ENCODE peak calls at places on chromosomes 5 and 9, in ten cellular contexts. B is brain microvascular endothelial cell; Z is AG04449; C is naive thymus-derived CD8-positive, alpha-beta T cell; Q is ELR; G is HTR-8/SVneo; I is HFFc6; U is Ammon's horn; V is mammary epithelial cell; W is pons. R is an unnamed sample.

GRCh38 chr5:6700686-6701355 is 12.4 kb upstream of the TENT4A start:
- DNase-seq in B (no peak), Z (no peak), C (no peak), Q (no peak), G (no peak), I (no peak), U (no peak), V (no peak), W (no peak), R (no peak)

GRCh38 chr9:136303066-136303824 is 649 bp downstream of the CCDC187 start:
- DNase-seq in B (no peak), Z (no peak), C (no peak), Q (no peak), G (no peak), I (no peak), U (no peak), V (no peak), W (no peak), R (no peak)

GRCh38 chr5:38827525-38827924 is 18.3 kb upstream of the OSMR start:
- DNase-seq in B (no peak), Z (no peak), C (no peak), Q (peak), G (no peak), I (peak), U (no peak), V (no peak), W (no peak), R (no peak)

GRCh38 chr5:56302027-56302426 is 68.9 kb upstream of the ANKRD55 start:
- DNase-seq in B (no peak), Z (no peak), C (no peak), Q (peak), G (no peak), I (peak), U (no peak), V (no peak), W (no peak), R (peak)

GRCh38 chr9:130024597-130024994 is 18.4 kb downstream of the FNBP1 start:
- DNase-seq in B (no peak), Z (no peak), C (no peak), Q (peak), G (no peak), I (no peak), U (no peak), V (peak), W (no peak), R (no peak)

GRCh38 chr9:131487621-131488031 is 15.1 kb upstream of the POMT1 start:
- DNase-seq in B (no peak), Z (no peak), C (no peak), Q (no peak), G (no peak), I (no peak), U (no peak), V (no peak), W (no peak), R (no peak)

GRCh38 chr5:120614512-120614911 is 150.4 kb downstream of the PRR16 start:
- DNase-seq in B (peak), Z (peak), C (no peak), Q (peak), G (no peak), I (peak), U (no peak), V (peak), W (peak), R (no peak)

GRCh38 chr5:135879591-135879990 is 16.1 kb downstream of the IL9 start:
- DNase-seq in B (no peak), Z (no peak), C (no peak), Q (no peak), G (no peak), I (no peak), U (no peak), V (no peak), W (no peak), R (no peak)

GRCh38 chr5:93886917-93887361 is 145.5 kb upstream of the POU5F2 start:
- DNase-seq in B (peak), Z (no peak), C (no peak), Q (no peak), G (no peak), I (no peak), U (no peak), V (no peak), W (no peak), R (no peak)

GRCh38 chr9:108468364-108468763 is 387.4 kb downstream of the ACTL7B start:
- DNase-seq in B (peak), Z (no peak), C (no peak), Q (peak), G (no peak), I (peak), U (no peak), V (peak), W (no peak), R (no peak)

GRCh38 chr5:74516217-74516636 is 124.3 kb downstream of the ENC1 start:
- DNase-seq in B (peak), Z (no peak), C (no peak), Q (peak), G (peak), I (peak), U (no peak), V (no peak), W (no peak), R (no peak)

GRCh38 chr5:124806026-124806856 is 59.8 kb upstream of the ZNF608 start:
- DNase-seq in B (peak), Z (peak), C (no peak), Q (no peak), G (peak), I (no peak), U (peak), V (peak), W (peak), R (peak)

GRCh38 chr9:12640866-12641636 is 52.1 kb upstream of the TYRP1 start:
- DNase-seq in B (no peak), Z (no peak), C (no peak), Q (peak), G (no peak), I (no peak), U (no peak), V (no peak), W (no peak), R (no peak)

GRCh38 chr9:126126807-126127206 is 199.8 kb upstream of the MVB12B start:
- DNase-seq in B (no peak), Z (no peak), C (no peak), Q (no peak), G (no peak), I (no peak), U (no peak), V (no peak), W (no peak), R (no peak)

R was measured in dermis microvascular lymphatic vessel endothelial cell.